ENCODE peak calls at places on chromosomes 1 and 21, in eight cellular contexts. I, V, R, S, M, J, U and Q are unnamed samples.
A peak's percentile ranks its signal among the peaks of the same experiment; 100 is the strongest.

GRCh38 chr1:7267493-7267892 is 482.2 kb downstream of the CAMTA1 start:
- DNase-seq in I (no peak), V (no peak), R (no peak), S (no peak), M (peak; percentile 7), J (no peak), U (peak; percentile 8), Q (peak; percentile 25)

GRCh38 chr1:29808141-29808995 is 572.0 kb downstream of the PTPRU start:
- DNase-seq in I (peak; percentile 6), V (no peak), R (peak; percentile 13), S (no peak), M (peak; percentile 40), J (peak; percentile 31), U (no peak), Q (no peak)

GRCh38 chr1:64072089-64072835 is 131.2 kb upstream of the UBE2U start:
- DNase-seq in I (no peak), V (no peak), R (peak; percentile 46), S (no peak), M (no peak), J (no peak), U (no peak), Q (no peak)

GRCh38 chr1:86621286-86621685 is 74.4 kb downstream of the CLCA4 start:
- DNase-seq in I (no peak), V (no peak), R (no peak), S (no peak), M (no peak), J (no peak), U (no peak), Q (no peak)

GRCh38 chr1:210655511-210655910 is 326.8 kb downstream of the HHAT start:
- DNase-seq in I (no peak), V (no peak), R (no peak), S (no peak), M (no peak), J (no peak), U (no peak), Q (no peak)

GRCh38 chr1:51990478-51990965 is at the start of gene RAB3B:
- DNase-seq in I (peak; percentile 92), V (peak; percentile 81), R (peak; percentile 81), S (peak; percentile 30), M (peak; percentile 99), J (no peak), U (peak; percentile 40), Q (no peak)

GRCh38 chr1:41658444-41659158 is 174.1 kb upstream of the EDN2 start:
- DNase-seq in I (peak; percentile 70), V (no peak), R (no peak), S (no peak), M (no peak), J (peak; percentile 54), U (no peak), Q (no peak)

GRCh38 chr1:101451888-101452287 is 215.1 kb downstream of the S1PR1 start:
- DNase-seq in I (no peak), V (no peak), R (no peak), S (no peak), M (no peak), J (no peak), U (no peak), Q (no peak)

GRCh38 chr1:57475366-57475765 is 51.5 kb upstream of the DAB1 start:
- DNase-seq in I (no peak), V (no peak), R (no peak), S (no peak), M (no peak), J (no peak), U (no peak), Q (no peak)

GRCh38 chr1:78095618-78096416 is 50.1 kb downstream of the GIPC2 start:
- DNase-seq in I (no peak), V (no peak), R (no peak), S (no peak), M (no peak), J (no peak), U (no peak), Q (no peak)

GRCh38 chr1:198643001-198643400 is 4.2 kb downstream of the PTPRC start:
- DNase-seq in I (no peak), V (no peak), R (no peak), S (no peak), M (no peak), J (no peak), U (no peak), Q (no peak)

GRCh38 chr1:200372885-200373181 is 37.0 kb downstream of the ZNF281 start:
- DNase-seq in I (no peak), V (no peak), R (no peak), S (no peak), M (no peak), J (no peak), U (peak; percentile 68), Q (no peak)

GRCh38 chr21:35737899-35738341 is 322.4 kb downstream of the SETD4 start:
- DNase-seq in I (no peak), V (no peak), R (no peak), S (no peak), M (no peak), J (no peak), U (no peak), Q (no peak)

GRCh38 chr1:30596891-30597290 is 126.5 kb downstream of the MATN1 start:
- DNase-seq in I (no peak), V (no peak), R (no peak), S (peak; percentile 9), M (no peak), J (no peak), U (no peak), Q (peak; percentile 76)

GRCh38 chr1:205285391-205286101 is 36.0 kb downstream of the NUAK2 start:
- DNase-seq in I (no peak), V (peak; percentile 54), R (no peak), S (peak; percentile 49), M (no peak), J (no peak), U (no peak), Q (no peak)

GRCh38 chr1:206470692-206471414 is 577 bp downstream of the IKBKE start:
- DNase-seq in I (no peak), V (peak; percentile 51), R (peak; percentile 38), S (no peak), M (peak; percentile 71), J (no peak), U (peak; percentile 68), Q (no peak)

GRCh38 chr21:17387030-17387617 is 125.7 kb upstream of the CXADR start:
- DNase-seq in I (peak; percentile 52), V (peak; percentile 30), R (peak; percentile 54), S (no peak), M (no peak), J (no peak), U (peak; percentile 75), Q (no peak)

GRCh38 chr1:157994081-157994581 is 686 bp downstream of the KIRREL1 start:
- DNase-seq in I (peak; percentile 17), V (no peak), R (no peak), S (no peak), M (no peak), J (no peak), U (no peak), Q (no peak)

GRCh38 chr21:42988234-42988965 is 14.0 kb downstream of the PKNOX1 start:
- DNase-seq in I (no peak), V (no peak), R (no peak), S (no peak), M (no peak), J (no peak), U (no peak), Q (no peak)

GRCh38 chr1:174028495-174028894 is 6.3 kb upstream of the RC3H1 start:
- DNase-seq in I (no peak), V (no peak), R (no peak), S (no peak), M (no peak), J (no peak), U (no peak), Q (no peak)

GRCh38 chr1:76951185-76951584 is 83.9 kb downstream of the ST6GALNAC5 start:
- DNase-seq in I (no peak), V (no peak), R (no peak), S (no peak), M (no peak), J (no peak), U (peak; percentile 6), Q (no peak)

GRCh38 chr1:16068356-16069270 is 4.8 kb downstream of the FAM131C start:
- DNase-seq in I (no peak), V (no peak), R (peak; percentile 54), S (no peak), M (no peak), J (no peak), U (no peak), Q (no peak)

DNA sequence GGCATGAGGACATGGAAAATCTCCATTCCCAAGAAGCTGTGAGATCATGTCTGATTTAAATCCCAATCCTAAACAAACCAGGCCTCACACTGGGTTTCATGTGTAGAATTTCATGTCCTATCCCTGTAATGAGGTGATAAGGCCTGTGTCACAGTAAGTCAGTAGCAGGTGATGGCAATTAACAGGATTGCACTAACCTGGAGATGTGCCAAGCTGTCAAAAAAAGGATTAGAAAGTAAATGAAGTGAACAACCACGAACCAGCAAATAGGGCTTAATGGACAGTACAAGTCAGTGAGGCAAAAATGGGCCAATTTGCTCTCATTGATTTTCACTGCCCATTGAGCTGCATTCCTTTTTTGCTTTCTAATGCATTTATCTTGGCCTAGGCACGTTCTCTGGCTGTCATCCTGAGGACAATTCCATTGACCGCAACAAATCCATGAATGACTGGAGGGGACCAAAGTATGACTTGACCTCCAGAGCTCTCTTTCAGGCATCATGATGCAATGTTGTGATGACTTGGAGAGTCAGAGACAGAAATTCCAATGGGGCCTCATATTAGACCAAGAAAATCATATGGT is 673.7 kb upstream of the ADGRL2 start:
- DNase-seq in I (no peak), V (no peak), R (no peak), S (no peak), M (no peak), J (no peak), U (no peak), Q (no peak)
- TF ChIP-seq POLR2AphosphoS5 in I (no peak), V (no peak), R (no peak), S (no peak), M (no peak), J (no peak), U (no peak), Q (no peak)

DNA sequence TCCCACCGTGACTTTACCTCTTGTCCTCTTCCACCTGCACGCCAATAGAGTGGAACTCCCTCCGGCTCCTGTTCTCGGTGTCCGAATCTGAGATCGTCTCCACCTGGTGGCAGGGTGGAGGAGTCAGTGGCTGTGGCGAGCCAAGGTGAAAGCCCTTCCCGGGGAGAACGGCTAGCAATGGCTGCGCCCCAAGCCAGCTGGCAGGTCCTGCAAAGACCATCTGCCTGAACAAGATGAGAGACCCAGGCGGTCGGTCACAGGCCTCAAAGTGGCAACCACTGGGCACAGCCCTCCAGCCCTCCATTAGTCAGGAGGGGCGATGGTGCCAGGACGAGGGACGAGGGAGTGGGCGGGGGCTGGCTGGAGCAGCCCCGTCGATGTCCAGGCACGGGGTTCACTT is 25.4 kb upstream of the SMIM12 start:
- DNase-seq in I (no peak), V (no peak), R (no peak), S (no peak), M (peak; percentile 83), J (no peak), U (peak; percentile 27), Q (no peak)
- H3K27ac ChIP-seq in I (no peak overlapping the region), V (no peak overlapping the region), R (no peak overlapping the region), S (no peak overlapping the region), M (no peak overlapping the region), J (no peak overlapping the region), U (no peak overlapping the region), Q (no peak overlapping the region)

GRCh38 chr1:246069581-246069980 is 437.5 kb downstream of the SMYD3 start:
- DNase-seq in I (no peak), V (no peak), R (no peak), S (no peak), M (no peak), J (no peak), U (no peak), Q (no peak)
- H3K4me1 ChIP-seq in I (no peaks in the 10 kb centered on the region), V (no peaks in the 10 kb centered on the region), R (no peaks in the 10 kb centered on the region), S (no peaks in the 10 kb centered on the region), M (peaks cover 4% of the 10 kb centered on the region), J (peaks cover 11% of the 10 kb centered on the region), U (peaks cover 13% of the 10 kb centered on the region), Q (peaks cover 7% of the 10 kb centered on the region)

GRCh38 chr1:28604411-28604810 is 12.3 kb downstream of the RAB42 start:
- DNase-seq in I (no peak), V (no peak), R (no peak), S (no peak), M (no peak), J (no peak), U (no peak), Q (no peak)
- TF ChIP-seq POLR2AphosphoS5 in I (no peak), V (no peak), R (no peak), S (no peak), M (no peak), J (no peak), U (no peak), Q (no peak)